ENCODE peak calls at places on chromosomes 11 and 22, in eight cellular contexts. Q is pancreas, M is AG04450, L is IMR-90, T is iris pigment epithelial cell, I is lower leg skin, H is H54, G is SK-N-SH. E is an unnamed sample.

GRCh38 chr11:20599424-20600346 is at the start of gene SLC6A5:
- DNase-seq in Q (no peak), M (no peak), L (peak; percentile 19), T (peak; percentile 34), I (no peak), H (peak; percentile 27), G (no peak), E (no peak)

GRCh38 chr11:103920449-103920848 is 116.0 kb upstream of the DDI1 start:
- DNase-seq in Q (no peak), M (peak; percentile 34), L (peak; percentile 73), T (peak; percentile 66), I (no peak), H (no peak), G (no peak), E (no peak)

GRCh38 chr11:50077526-50077925 is 44.9 kb downstream of the OR4C45 start:
- DNase-seq in Q (no peak), M (no peak), L (no peak), T (no peak), I (no peak), H (no peak), G (no peak), E (no peak)

GRCh38 chr22:39152024-39152510 is 413 bp downstream of the CBX7 start:
- DNase-seq in Q (no peak), M (no peak), L (no peak), T (no peak), I (no peak), H (no peak), G (no peak), E (no peak)

GRCh38 chr11:61639816-61640443 is 40.3 kb upstream of the DAGLA start:
- DNase-seq in Q (no peak), M (no peak), L (peak; percentile 31), T (peak; percentile 16), I (no peak), H (no peak), G (no peak), E (no peak)

GRCh38 chr11:101128571-101129202 is 926 bp downstream of the PGR start:
- DNase-seq in Q (peak; percentile 68), M (no peak), L (no peak), T (no peak), I (peak; percentile 82), H (no peak), G (peak; percentile 13), E (no peak)

GRCh38 chr22:50271519-50271970 is 1.4 kb upstream of the MAPK11 start:
- DNase-seq in Q (no peak), M (no peak), L (peak; percentile 38), T (peak; percentile 61), I (no peak), H (peak; percentile 65), G (peak; percentile 93), E (no peak)

GRCh38 chr11:5631426-5631825 is 6.6 kb downstream of the TRIM34 start:
- DNase-seq in Q (no peak), M (no peak), L (no peak), T (no peak), I (no peak), H (no peak), G (no peak), E (no peak)

GRCh38 chr11:110130642-110131238 is 37.5 kb downstream of the ZC3H12C start:
- DNase-seq in Q (no peak), M (no peak), L (peak; percentile 67), T (peak; percentile 34), I (no peak), H (no peak), G (peak; percentile 49), E (no peak)

GRCh38 chr11:63406458-63406857 is 36.9 kb downstream of the SLC22A9 start:
- DNase-seq in Q (no peak), M (no peak), L (no peak), T (no peak), I (no peak), H (no peak), G (no peak), E (no peak)

GRCh38 chr22:41920271-41920976 is 5.5 kb upstream of the SHISA8 start:
- DNase-seq in Q (peak; percentile 46), M (no peak), L (no peak), T (no peak), I (no peak), H (no peak), G (no peak), E (no peak)

GRCh38 chr11:26931881-26932280 is 62.0 kb upstream of the FIBIN start:
- DNase-seq in Q (no peak), M (no peak), L (no peak), T (no peak), I (no peak), H (no peak), G (no peak), E (no peak)